ENCODE peak calls at places on chromosomes 7 and 10, in eight cellular contexts. K is H1, E is uterus, D is right lobe of liver, F is spleen, B is adrenal gland, G is sigmoid colon, X is GM12891. N is an unnamed sample.

GRCh38 chr7:2257651-2258050 is 15.6 kb downstream of the NUDT1 start:
- DNase-seq in K (no peak), E (no peak), D (no peak), F (no peak), B (no peak), G (no peak), X (no peak), N (no peak)

GRCh38 chr7:140898794-140899548 is 25.8 kb downstream of the BRAF start:
- DNase-seq in K (no peak), E (no peak), D (no peak), F (no peak), B (no peak), G (no peak), X (no peak), N (no peak)

GRCh38 chr10:77873558-77874380 is 52.8 kb downstream of the DLG5 start:
- DNase-seq in K (no peak), E (peak), D (no peak), F (peak), B (peak), G (peak), X (peak), N (peak)

GRCh38 chr7:27661776-27662489 is 750 bp downstream of the HIBADH start:
- DNase-seq in K (no peak), E (peak), D (peak), F (peak), B (peak), G (peak), X (peak), N (no peak)

GRCh38 chr7:54397836-54398612 is 144.2 kb upstream of the VSTM2A start:
- DNase-seq in K (no peak), E (no peak), D (no peak), F (no peak), B (no peak), G (no peak), X (no peak), N (no peak)

GRCh38 chr10:62805139-62806092 is 896 bp downstream of the ADO start:
- DNase-seq in K (no peak), E (peak), D (peak), F (peak), B (peak), G (peak), X (no peak), N (no peak)

GRCh38 chr10:6514844-6515780 is 65.0 kb downstream of the PRKCQ start:
- DNase-seq in K (no peak), E (no peak), D (no peak), F (no peak), B (no peak), G (no peak), X (no peak), N (no peak)

GRCh38 chr7:117993377-117994003 is 120.2 kb upstream of the CTTNBP2 start:
- DNase-seq in K (peak), E (no peak), D (no peak), F (no peak), B (no peak), G (no peak), X (no peak), N (peak)

GRCh38 chr7:42456267-42456666 is 219.3 kb upstream of the GLI3 start:
- DNase-seq in K (no peak), E (no peak), D (no peak), F (no peak), B (no peak), G (no peak), X (no peak), N (no peak)

GRCh38 chr10:12372846-12373245 is 23.5 kb downstream of the CAMK1D start:
- DNase-seq in K (no peak), E (no peak), D (no peak), F (no peak), B (no peak), G (peak), X (no peak), N (no peak)

GRCh38 chr10:49592726-49593563 is 17.2 kb upstream of the SLC18A3 start:
- DNase-seq in K (no peak), E (no peak), D (peak), F (no peak), B (peak), G (no peak), X (no peak), N (peak)

GRCh38 chr7:155739538-155740140 is 72.6 kb downstream of the SHH start:
- DNase-seq in K (no peak), E (no peak), D (no peak), F (no peak), B (no peak), G (peak), X (no peak), N (no peak)

GRCh38 chr7:66326501-66327180 is 121.5 kb downstream of the TPST1 start:
- DNase-seq in K (no peak), E (no peak), D (no peak), F (no peak), B (no peak), G (no peak), X (no peak), N (no peak)

GRCh38 chr10:133164816-133165555 is 5.0 kb downstream of the KNDC1 start:
- DNase-seq in K (no peak), E (no peak), D (peak), F (peak), B (no peak), G (peak), X (no peak), N (no peak)

GRCh38 chr7:67361150-67361549 is 364.5 kb downstream of the TYW1 start:
- DNase-seq in K (no peak), E (no peak), D (no peak), F (no peak), B (no peak), G (no peak), X (no peak), N (no peak)

GRCh38 chr7:117322741-117323584 is at the start of gene WNT2:
- DNase-seq in K (no peak), E (no peak), D (no peak), F (no peak), B (no peak), G (no peak), X (no peak), N (no peak)

GRCh38 chr10:28467615-28468014 is 65.3 kb upstream of the WAC start:
- DNase-seq in K (no peak), E (no peak), D (no peak), F (no peak), B (no peak), G (no peak), X (no peak), N (no peak)

GRCh38 chr10:13587367-13587766 is 602 bp downstream of the PRPF18 start:
- DNase-seq in K (no peak), E (no peak), D (no peak), F (peak), B (no peak), G (no peak), X (peak), N (peak)

GRCh38 chr10:63633677-63634487 is 112.7 kb downstream of the REEP3 start:
- DNase-seq in K (no peak), E (no peak), D (no peak), F (no peak), B (peak), G (no peak), X (no peak), N (peak)

GRCh38 chr7:40579401-40579800 is 444.6 kb downstream of the SUGCT start:
- DNase-seq in K (no peak), E (no peak), D (no peak), F (no peak), B (no peak), G (no peak), X (no peak), N (no peak)

GRCh38 chr10:27998178-27998953 is 513 bp downstream of the ODAD2 start:
- DNase-seq in K (no peak), E (peak), D (no peak), F (peak), B (no peak), G (peak), X (peak), N (peak)

GRCh38 chr10:96768136-96768535 is 47.8 kb upstream of the PIK3AP1 start:
- DNase-seq in K (no peak), E (no peak), D (no peak), F (no peak), B (no peak), G (no peak), X (no peak), N (no peak)

GRCh38 chr10:103765168-103765567 is 90.2 kb downstream of the SH3PXD2A start:
- DNase-seq in K (no peak), E (no peak), D (no peak), F (no peak), B (no peak), G (no peak), X (no peak), N (peak)

GRCh38 chr7:12458520-12459131 is 55.0 kb upstream of the VWDE start:
- DNase-seq in K (no peak), E (no peak), D (no peak), F (no peak), B (no peak), G (no peak), X (no peak), N (peak)

GRCh38 chr10:77602231-77602912 is 35.2 kb downstream of the KCNMA1 start:
- DNase-seq in K (no peak), E (no peak), D (no peak), F (no peak), B (no peak), G (peak), X (no peak), N (no peak)

GRCh38 chr7:45601094-45601493 is 26.9 kb downstream of the ADCY1 start:
- DNase-seq in K (no peak), E (no peak), D (peak), F (no peak), B (peak), G (no peak), X (no peak), N (no peak)

DNA sequence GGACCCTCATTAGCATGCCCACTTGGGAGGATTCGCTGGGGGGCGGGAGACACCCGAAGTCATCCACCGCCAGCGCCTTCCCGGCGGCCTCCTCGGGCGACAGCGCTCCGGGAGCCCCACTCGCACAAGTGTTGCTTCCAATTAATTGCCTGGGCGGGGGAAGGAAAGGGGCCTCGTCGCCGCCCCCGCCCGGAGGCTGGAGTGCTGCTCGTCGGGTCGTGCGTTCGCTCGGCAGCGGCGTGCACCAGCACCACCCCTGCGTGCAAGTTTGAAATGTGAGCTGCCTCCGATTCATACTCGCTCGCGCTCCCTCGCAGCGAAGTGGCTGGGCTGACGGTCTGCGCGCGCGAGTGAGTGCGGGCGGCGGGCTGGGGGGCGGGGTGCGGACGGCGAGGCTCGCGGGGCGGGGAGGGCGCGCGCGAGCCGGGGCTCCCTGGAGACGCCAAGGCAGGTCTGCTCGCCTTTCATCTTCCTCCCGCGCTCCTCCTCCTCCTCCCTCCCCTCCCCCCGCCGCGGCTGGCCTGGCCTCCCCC is 104.6 kb upstream of the PPIF start:
- DNase-seq in K (no peak), E (peak), D (no peak), F (peak), B (peak), G (peak), X (peak), N (no peak)
- TF ChIP-seq POLR2A in K (no peak), E (no peak), D (no peak), F (no peak), B (peak), G (peak), X (peak), N (no peak)

DNA sequence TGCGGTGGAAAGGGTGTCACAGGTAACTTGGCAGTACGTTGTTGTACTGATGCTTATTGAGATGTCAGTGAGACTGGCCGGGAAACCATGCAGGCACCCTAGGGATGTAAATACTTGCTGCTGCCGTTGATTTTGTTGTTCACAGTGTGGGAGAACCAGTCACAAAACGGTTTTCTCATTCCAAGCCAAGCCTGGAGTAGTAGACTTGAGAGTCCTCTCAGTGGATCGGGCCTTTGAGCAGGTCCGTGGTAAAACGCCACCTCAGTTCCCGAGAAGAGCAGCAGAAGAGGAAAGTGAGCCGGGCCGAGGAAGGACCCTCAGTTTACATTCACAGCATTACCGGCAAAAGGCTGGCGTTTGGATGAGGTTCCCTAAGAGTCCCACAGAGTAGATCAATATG is 1.1 kb downstream of the JAKMIP3 start:
- DNase-seq in K (no peak), E (no peak), D (no peak), F (no peak), B (peak), G (no peak), X (no peak), N (no peak)
- TF ChIP-seq POLR2A in K (no peak), E (no peak), D (no peak), F (no peak), B (no peak), G (no peak), X (no peak), N (no peak)

GRCh38 chr7:76300210-76300731 is 2.2 kb upstream of the HSPB1 start:
- DNase-seq in K (no peak), E (no peak), D (no peak), F (no peak), B (no peak), G (no peak), X (no peak), N (no peak)

GRCh38 chr7:76301000-76301399 is 1.5 kb upstream of the HSPB1 start:
- DNase-seq in K (no peak), E (no peak), D (no peak), F (no peak), B (no peak), G (no peak), X (no peak), N (no peak)

GRCh38 chr7:76294344-76295024 is 8.0 kb upstream of the HSPB1 start:
- DNase-seq in K (no peak), E (peak), D (peak), F (peak), B (peak), G (peak), X (no peak), N (peak)

GRCh38 chr7:76293407-76293901 is 9.0 kb upstream of the HSPB1 start:
- DNase-seq in K (no peak), E (peak), D (no peak), F (no peak), B (no peak), G (peak), X (no peak), N (no peak)

GRCh38 chr7:76296743-76297740 is 5.4 kb upstream of the HSPB1 start:
- DNase-seq in K (no peak), E (peak), D (peak), F (no peak), B (no peak), G (peak), X (no peak), N (no peak)
- TF ChIP-seq POLR2A in K (no peak), E (peak), D (no peak), F (no peak), B (no peak), G (no peak), X (no peak), N (no peak)

GRCh38 chr7:128100225-128100948 is 69.2 kb upstream of the LRRC4 start:
- DNase-seq in K (no peak), E (no peak), D (no peak), F (no peak), B (no peak), G (no peak), X (no peak), N (no peak)
- TF ChIP-seq POLR2A in K (no peak), E (no peak), D (no peak), F (no peak), B (no peak), G (no peak), X (no peak), N (no peak)

DNA sequence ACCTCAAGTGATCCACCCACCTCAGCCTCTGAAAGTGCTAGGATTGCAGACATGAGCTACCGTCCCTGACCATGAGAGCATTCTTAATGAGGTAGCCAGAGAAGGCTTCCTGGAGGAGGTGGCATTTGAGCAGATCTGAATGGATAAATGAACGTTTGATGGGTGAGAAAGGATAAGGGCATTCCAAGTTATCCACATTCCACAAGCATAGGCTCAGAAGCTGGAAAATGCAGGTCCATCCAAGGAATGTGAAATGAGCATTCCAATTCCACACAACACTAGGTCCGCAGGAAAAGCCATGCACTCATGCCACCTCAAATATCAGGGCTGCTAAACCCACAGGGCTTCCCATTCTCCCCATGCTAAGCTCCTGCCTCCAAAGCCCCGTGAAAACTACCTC is 17.0 kb downstream of the TMEM130 start:
- DNase-seq in K (no peak), E (no peak), D (no peak), F (no peak), B (no peak), G (no peak), X (no peak), N (no peak)
- TF ChIP-seq POLR2A in K (no peak), E (no peak), D (no peak), F (no peak), B (no peak), G (no peak), X (no peak), N (no peak)

N was measured in H54.